ENCODE peak calls at places on chromosomes 6 and 20, in six cellular contexts. One of them, this sample, is unnamed.

GRCh38 chr6:16374796-16375195 is 136.4 kb downstream of the GMPR start:
- ATAC-seq in Right ventricle myocardium superior: no peak
- ATAC-seq in IMR-90: no peak
- ATAC-seq in SK-N-SH treated with all-trans-retinoic acid at 6 μM for 48 hours: no peak
- ATAC-seq in stimulated activated naive CD8-positive, alpha-beta T cell treated with anti-CD3 and anti-CD28 coated beads, Interleukin-15, amount 100 ng/mL, for 72 hours: no peak
- ATAC-seq in right cardiac atrium: no peak
- ATAC-seq in this sample: no peak

GRCh38 chr20:58553166-58553696 is 38.0 kb upstream of the APCDD1L start:
- ATAC-seq in Right ventricle myocardium superior: no peak
- ATAC-seq in IMR-90: no peak
- ATAC-seq in stimulated activated naive CD8-positive, alpha-beta T cell treated with anti-CD3 and anti-CD28 coated beads, Interleukin-15, amount 100 ng/mL, for 72 hours: no peak
- ATAC-seq in SK-N-SH treated with all-trans-retinoic acid at 6 μM for 48 hours: no peak
- ATAC-seq in right cardiac atrium: no peak
- ATAC-seq in this sample: no peak

GRCh38 chr20:32418376-32418775 is 60.2 kb downstream of the ASXL1 start:
- ATAC-seq in IMR-90: no peak
- ATAC-seq in Right ventricle myocardium superior: no peak
- ATAC-seq in stimulated activated naive CD8-positive, alpha-beta T cell treated with anti-CD3 and anti-CD28 coated beads, Interleukin-15, amount 100 ng/mL, for 72 hours: peak; percentile 69
- ATAC-seq in SK-N-SH treated with all-trans-retinoic acid at 6 μM for 48 hours: no peak
- ATAC-seq in right cardiac atrium: no peak
- ATAC-seq in this sample: no peak

GRCh38 chr20:10447028-10447427 is 11.9 kb downstream of the SLX4IP start:
- ATAC-seq in Right ventricle myocardium superior: no peak
- ATAC-seq in stimulated activated naive CD8-positive, alpha-beta T cell treated with anti-CD3 and anti-CD28 coated beads, Interleukin-15, amount 100 ng/mL, for 72 hours: peak; percentile 99
- ATAC-seq in right cardiac atrium: no peak
- ATAC-seq in SK-N-SH treated with all-trans-retinoic acid at 6 μM for 48 hours: peak; percentile 95
- ATAC-seq in IMR-90: peak; percentile 92
- ATAC-seq in this sample: no peak

GRCh38 chr6:144036064-144036873 is 28.2 kb upstream of the PLAGL1 start:
- ATAC-seq in IMR-90: peak; percentile 68
- ATAC-seq in stimulated activated naive CD8-positive, alpha-beta T cell treated with anti-CD3 and anti-CD28 coated beads, Interleukin-15, amount 100 ng/mL, for 72 hours: peak; percentile 69
- ATAC-seq in right cardiac atrium: peak; percentile 52
- ATAC-seq in SK-N-SH treated with all-trans-retinoic acid at 6 μM for 48 hours: peak; percentile 56
- ATAC-seq in Right ventricle myocardium superior: peak; percentile 80
- ATAC-seq in this sample: peak; percentile 50

GRCh38 chr6:107740496-107741190 is 83.5 kb downstream of the SCML4 start:
- ATAC-seq in Right ventricle myocardium superior: no peak
- ATAC-seq in SK-N-SH treated with all-trans-retinoic acid at 6 μM for 48 hours: no peak
- ATAC-seq in right cardiac atrium: no peak
- ATAC-seq in IMR-90: no peak
- ATAC-seq in stimulated activated naive CD8-positive, alpha-beta T cell treated with anti-CD3 and anti-CD28 coated beads, Interleukin-15, amount 100 ng/mL, for 72 hours: peak; percentile 75
- ATAC-seq in this sample: no peak

GRCh38 chr6:148530394-148530923 is 187.8 kb downstream of the SASH1 start:
- ATAC-seq in right cardiac atrium: peak; percentile 78
- ATAC-seq in Right ventricle myocardium superior: peak; percentile 69
- ATAC-seq in SK-N-SH treated with all-trans-retinoic acid at 6 μM for 48 hours: peak; percentile 73
- ATAC-seq in IMR-90: peak; percentile 76
- ATAC-seq in stimulated activated naive CD8-positive, alpha-beta T cell treated with anti-CD3 and anti-CD28 coated beads, Interleukin-15, amount 100 ng/mL, for 72 hours: no peak
- ATAC-seq in this sample: peak; percentile 69

GRCh38 chr20:62087227-62087626 is 21.5 kb upstream of the TAF4 start:
- ATAC-seq in IMR-90: no peak
- ATAC-seq in stimulated activated naive CD8-positive, alpha-beta T cell treated with anti-CD3 and anti-CD28 coated beads, Interleukin-15, amount 100 ng/mL, for 72 hours: no peak
- ATAC-seq in Right ventricle myocardium superior: no peak
- ATAC-seq in right cardiac atrium: no peak
- ATAC-seq in SK-N-SH treated with all-trans-retinoic acid at 6 μM for 48 hours: no peak
- ATAC-seq in this sample: no peak

GRCh38 chr6:108174371-108175175 is 8.8 kb downstream of the NR2E1 start:
- ATAC-seq in stimulated activated naive CD8-positive, alpha-beta T cell treated with anti-CD3 and anti-CD28 coated beads, Interleukin-15, amount 100 ng/mL, for 72 hours: peak; percentile 57
- ATAC-seq in right cardiac atrium: peak; percentile 49
- ATAC-seq in Right ventricle myocardium superior: no peak
- ATAC-seq in SK-N-SH treated with all-trans-retinoic acid at 6 μM for 48 hours: no peak
- ATAC-seq in IMR-90: peak; percentile 88
- ATAC-seq in this sample: no peak

GRCh38 chr6:11179088-11179977 is 53.1 kb downstream of the NEDD9 start:
- ATAC-seq in SK-N-SH treated with all-trans-retinoic acid at 6 μM for 48 hours: peak; percentile 20
- ATAC-seq in right cardiac atrium: peak; percentile 55
- ATAC-seq in Right ventricle myocardium superior: no peak
- ATAC-seq in stimulated activated naive CD8-positive, alpha-beta T cell treated with anti-CD3 and anti-CD28 coated beads, Interleukin-15, amount 100 ng/mL, for 72 hours: no peak
- ATAC-seq in IMR-90: no peak
- ATAC-seq in this sample: no peak

GRCh38 chr6:24799541-24799915 is 811 bp upstream of the ARMH2 start:
- ATAC-seq in SK-N-SH treated with all-trans-retinoic acid at 6 μM for 48 hours: peak; percentile 49
- ATAC-seq in right cardiac atrium: no peak
- ATAC-seq in Right ventricle myocardium superior: no peak
- ATAC-seq in stimulated activated naive CD8-positive, alpha-beta T cell treated with anti-CD3 and anti-CD28 coated beads, Interleukin-15, amount 100 ng/mL, for 72 hours: no peak
- ATAC-seq in IMR-90: no peak
- ATAC-seq in this sample: no peak

GRCh38 chr6:41608443-41609151 is 29.7 kb upstream of the MDFI start:
- ATAC-seq in SK-N-SH treated with all-trans-retinoic acid at 6 μM for 48 hours: no peak
- ATAC-seq in IMR-90: no peak
- ATAC-seq in stimulated activated naive CD8-positive, alpha-beta T cell treated with anti-CD3 and anti-CD28 coated beads, Interleukin-15, amount 100 ng/mL, for 72 hours: no peak
- ATAC-seq in Right ventricle myocardium superior: no peak
- ATAC-seq in right cardiac atrium: no peak
- ATAC-seq in this sample: no peak

GRCh38 chr20:31641391-31641790 is 3.7 kb downstream of the COX4I2 start:
- ATAC-seq in right cardiac atrium: no peak
- ATAC-seq in SK-N-SH treated with all-trans-retinoic acid at 6 μM for 48 hours: no peak
- ATAC-seq in IMR-90: no peak
- ATAC-seq in stimulated activated naive CD8-positive, alpha-beta T cell treated with anti-CD3 and anti-CD28 coated beads, Interleukin-15, amount 100 ng/mL, for 72 hours: peak; percentile 96
- ATAC-seq in Right ventricle myocardium superior: no peak
- ATAC-seq in this sample: no peak

GRCh38 chr6:37680668-37681067 is 17.0 kb downstream of the MDGA1 start:
- ATAC-seq in SK-N-SH treated with all-trans-retinoic acid at 6 μM for 48 hours: no peak
- ATAC-seq in Right ventricle myocardium superior: no peak
- ATAC-seq in right cardiac atrium: peak; percentile 77
- ATAC-seq in IMR-90: no peak
- ATAC-seq in stimulated activated naive CD8-positive, alpha-beta T cell treated with anti-CD3 and anti-CD28 coated beads, Interleukin-15, amount 100 ng/mL, for 72 hours: no peak
- ATAC-seq in this sample: peak; percentile 62

GRCh38 chr20:1686151-1686748 is 28.7 kb upstream of the SIRPG start:
- ATAC-seq in Right ventricle myocardium superior: no peak
- ATAC-seq in SK-N-SH treated with all-trans-retinoic acid at 6 μM for 48 hours: no peak
- ATAC-seq in right cardiac atrium: no peak
- ATAC-seq in IMR-90: no peak
- ATAC-seq in stimulated activated naive CD8-positive, alpha-beta T cell treated with anti-CD3 and anti-CD28 coated beads, Interleukin-15, amount 100 ng/mL, for 72 hours: peak; percentile 77
- ATAC-seq in this sample: no peak

GRCh38 chr20:59603727-59604608 is at the start of gene PHACTR3:
- ATAC-seq in right cardiac atrium: no peak
- ATAC-seq in Right ventricle myocardium superior: no peak
- ATAC-seq in stimulated activated naive CD8-positive, alpha-beta T cell treated with anti-CD3 and anti-CD28 coated beads, Interleukin-15, amount 100 ng/mL, for 72 hours: no peak
- ATAC-seq in SK-N-SH treated with all-trans-retinoic acid at 6 μM for 48 hours: no peak
- ATAC-seq in IMR-90: no peak
- ATAC-seq in this sample: no peak

GRCh38 chr6:34110610-34111009 is 35.3 kb downstream of the GRM4 start:
- ATAC-seq in stimulated activated naive CD8-positive, alpha-beta T cell treated with anti-CD3 and anti-CD28 coated beads, Interleukin-15, amount 100 ng/mL, for 72 hours: no peak
- ATAC-seq in SK-N-SH treated with all-trans-retinoic acid at 6 μM for 48 hours: no peak
- ATAC-seq in IMR-90: no peak
- ATAC-seq in Right ventricle myocardium superior: no peak
- ATAC-seq in right cardiac atrium: no peak
- ATAC-seq in this sample: no peak

GRCh38 chr20:62501801-62502495 is 26.2 kb upstream of the GATA5 start:
- ATAC-seq in IMR-90: no peak
- ATAC-seq in Right ventricle myocardium superior: no peak
- ATAC-seq in stimulated activated naive CD8-positive, alpha-beta T cell treated with anti-CD3 and anti-CD28 coated beads, Interleukin-15, amount 100 ng/mL, for 72 hours: peak; percentile 97
- ATAC-seq in right cardiac atrium: no peak
- ATAC-seq in SK-N-SH treated with all-trans-retinoic acid at 6 μM for 48 hours: no peak
- ATAC-seq in this sample: no peak

GRCh38 chr6:15089569-15090144 is 156.2 kb upstream of the JARID2 start:
- ATAC-seq in SK-N-SH treated with all-trans-retinoic acid at 6 μM for 48 hours: no peak
- ATAC-seq in IMR-90: no peak
- ATAC-seq in Right ventricle myocardium superior: peak; percentile 29
- ATAC-seq in right cardiac atrium: no peak
- ATAC-seq in stimulated activated naive CD8-positive, alpha-beta T cell treated with anti-CD3 and anti-CD28 coated beads, Interleukin-15, amount 100 ng/mL, for 72 hours: no peak
- ATAC-seq in this sample: peak; percentile 31

GRCh38 chr20:25552977-25553376 is 32.4 kb downstream of the NINL start:
- ATAC-seq in Right ventricle myocardium superior: no peak
- ATAC-seq in SK-N-SH treated with all-trans-retinoic acid at 6 μM for 48 hours: no peak
- ATAC-seq in IMR-90: no peak
- ATAC-seq in stimulated activated naive CD8-positive, alpha-beta T cell treated with anti-CD3 and anti-CD28 coated beads, Interleukin-15, amount 100 ng/mL, for 72 hours: no peak
- ATAC-seq in right cardiac atrium: no peak
- ATAC-seq in this sample: no peak

GRCh38 chr6:129686941-129687627 is 22.9 kb downstream of the ARHGAP18 start:
- ATAC-seq in right cardiac atrium: peak; percentile 20
- ATAC-seq in SK-N-SH treated with all-trans-retinoic acid at 6 μM for 48 hours: no peak
- ATAC-seq in Right ventricle myocardium superior: peak; percentile 62
- ATAC-seq in stimulated activated naive CD8-positive, alpha-beta T cell treated with anti-CD3 and anti-CD28 coated beads, Interleukin-15, amount 100 ng/mL, for 72 hours: peak; percentile 88
- ATAC-seq in IMR-90: no peak
- ATAC-seq in this sample: no peak

GRCh38 chr6:156869986-156870398 is 92.8 kb downstream of the ARID1B start:
- ATAC-seq in right cardiac atrium: no peak
- ATAC-seq in Right ventricle myocardium superior: no peak
- ATAC-seq in SK-N-SH treated with all-trans-retinoic acid at 6 μM for 48 hours: no peak
- ATAC-seq in IMR-90: no peak
- ATAC-seq in stimulated activated naive CD8-positive, alpha-beta T cell treated with anti-CD3 and anti-CD28 coated beads, Interleukin-15, amount 100 ng/mL, for 72 hours: no peak
- ATAC-seq in this sample: no peak

GRCh38 chr20:1509237-1509636 is 18.0 kb upstream of the SIRPB2 start:
- ATAC-seq in SK-N-SH treated with all-trans-retinoic acid at 6 μM for 48 hours: peak; percentile 88
- ATAC-seq in Right ventricle myocardium superior: no peak
- ATAC-seq in IMR-90: peak; percentile 69
- ATAC-seq in right cardiac atrium: no peak
- ATAC-seq in stimulated activated naive CD8-positive, alpha-beta T cell treated with anti-CD3 and anti-CD28 coated beads, Interleukin-15, amount 100 ng/mL, for 72 hours: peak; percentile 80
- ATAC-seq in this sample: no peak

GRCh38 chr20:56975838-56976237 is 290.6 kb downstream of the BMP7 start:
- ATAC-seq in right cardiac atrium: no peak
- ATAC-seq in SK-N-SH treated with all-trans-retinoic acid at 6 μM for 48 hours: no peak
- ATAC-seq in IMR-90: no peak
- ATAC-seq in stimulated activated naive CD8-positive, alpha-beta T cell treated with anti-CD3 and anti-CD28 coated beads, Interleukin-15, amount 100 ng/mL, for 72 hours: no peak
- ATAC-seq in Right ventricle myocardium superior: no peak
- ATAC-seq in this sample: no peak

GRCh38 chr20:39716796-39717341 is 754.7 kb downstream of the DHX35 start:
- ATAC-seq in Right ventricle myocardium superior: no peak
- ATAC-seq in stimulated activated naive CD8-positive, alpha-beta T cell treated with anti-CD3 and anti-CD28 coated beads, Interleukin-15, amount 100 ng/mL, for 72 hours: no peak
- ATAC-seq in right cardiac atrium: peak; percentile 32
- ATAC-seq in SK-N-SH treated with all-trans-retinoic acid at 6 μM for 48 hours: no peak
- ATAC-seq in IMR-90: no peak
- ATAC-seq in this sample: no peak

GRCh38 chr20:57468523-57469417 is 56.2 kb downstream of the CTCFL start:
- ATAC-seq in right cardiac atrium: no peak
- ATAC-seq in SK-N-SH treated with all-trans-retinoic acid at 6 μM for 48 hours: no peak
- ATAC-seq in IMR-90: no peak
- ATAC-seq in stimulated activated naive CD8-positive, alpha-beta T cell treated with anti-CD3 and anti-CD28 coated beads, Interleukin-15, amount 100 ng/mL, for 72 hours: no peak
- ATAC-seq in Right ventricle myocardium superior: peak; percentile 1
- ATAC-seq in this sample: no peak

GRCh38 chr6:41914343-41914742 is 6.6 kb downstream of the MED20 start:
- ATAC-seq in IMR-90: no peak
- ATAC-seq in SK-N-SH treated with all-trans-retinoic acid at 6 μM for 48 hours: no peak
- ATAC-seq in stimulated activated naive CD8-positive, alpha-beta T cell treated with anti-CD3 and anti-CD28 coated beads, Interleukin-15, amount 100 ng/mL, for 72 hours: no peak
- ATAC-seq in right cardiac atrium: no peak
- ATAC-seq in Right ventricle myocardium superior: no peak
- ATAC-seq in this sample: no peak

This sample was measured in gastroesophageal sphincter.